ENCODE peak calls at places on chromosomes 11 and 22, in ten cellular contexts. X is left ventricle myocardium inferior, O is prostate gland, D is stomach, C is psoas muscle, K is heart left ventricle, T is right lobe of liver, A is body of pancreas, R is SK-N-SH, V is PC-3. N is an unnamed sample.

GRCh38 chr11:128373011-128373410 is 214.3 kb downstream of the ETS1 start:
- DNase-seq in X (no peak), O (no peak), D (no peak), C (no peak), K (no peak), T (no peak), A (no peak), R (no peak), V (no peak), N (no peak)

GRCh38 chr11:26806209-26806608 is 84.3 kb upstream of the SLC5A12 start:
- DNase-seq in X (no peak), O (no peak), D (no peak), C (no peak), K (no peak), T (no peak), A (no peak), R (no peak), V (no peak), N (no peak)

GRCh38 chr11:1842149-1843097 is 3.6 kb downstream of the TNNI2 start:
- DNase-seq in X (peak; percentile 78), O (no peak), D (no peak), C (peak; percentile 63), K (peak; percentile 61), T (no peak), A (peak; percentile 98), R (no peak), V (no peak), N (no peak)

GRCh38 chr11:2579315-2580060 is 120.3 kb downstream of the KCNQ1OT1 start:
- DNase-seq in X (peak; percentile 13), O (no peak), D (peak; percentile 22), C (peak; percentile 9), K (peak; percentile 5), T (peak; percentile 37), A (peak; percentile 10), R (peak; percentile 56), V (no peak), N (peak; percentile 57)

GRCh38 chr11:119152043-119152442 is 3.2 kb downstream of the ABCG4 start:
- DNase-seq in X (no peak), O (no peak), D (no peak), C (no peak), K (no peak), T (no peak), A (no peak), R (no peak), V (no peak), N (no peak)

GRCh38 chr22:49753961-49754673 is 73.6 kb downstream of the BRD1 start:
- DNase-seq in X (no peak), O (no peak), D (no peak), C (no peak), K (no peak), T (no peak), A (no peak), R (peak; percentile 59), V (no peak), N (peak; percentile 55)

GRCh38 chr11:120225372-120225909 is 14.5 kb upstream of the POU2F3 start:
- DNase-seq in X (no peak), O (no peak), D (no peak), C (no peak), K (no peak), T (no peak), A (no peak), R (no peak), V (no peak), N (no peak)

GRCh38 chr11:11966354-11966741 is 42.1 kb downstream of the DKK3 start:
- DNase-seq in X (no peak), O (peak; percentile 1), D (no peak), C (no peak), K (no peak), T (no peak), A (no peak), R (no peak), V (no peak), N (no peak)

GRCh38 chr22:45818130-45819085 is 146.8 kb downstream of the ATXN10 start:
- DNase-seq in X (peak; percentile 44), O (peak; percentile 87), D (no peak), C (no peak), K (peak; percentile 44), T (peak; percentile 83), A (no peak), R (peak; percentile 44), V (no peak), N (no peak)

GRCh38 chr22:46050916-46051614 is 74.1 kb upstream of the WNT7B start:
- DNase-seq in X (peak; percentile 12), O (no peak), D (peak; percentile 21), C (no peak), K (no peak), T (peak; percentile 45), A (peak; percentile 13), R (no peak), V (no peak), N (peak; percentile 54)

GRCh38 chr22:48786679-48786996 is 1041.0 kb downstream of the BRD1 start:
- DNase-seq in X (no peak), O (no peak), D (no peak), C (no peak), K (no peak), T (no peak), A (no peak), R (no peak), V (no peak), N (no peak)

GRCh38 chr11:111665779-111666178 is 63.5 kb downstream of the SIK2 start:
- DNase-seq in X (no peak), O (no peak), D (no peak), C (no peak), K (no peak), T (no peak), A (no peak), R (no peak), V (peak; percentile 57), N (no peak)

GRCh38 chr22:35612903-35613302 is 4.2 kb downstream of the MB start:
- DNase-seq in X (peak; percentile 63), O (no peak), D (no peak), C (no peak), K (peak; percentile 74), T (no peak), A (no peak), R (no peak), V (no peak), N (no peak)

GRCh38 chr11:68214173-68215086 is 1.3 kb upstream of the KMT5B start:
- DNase-seq in X (no peak), O (no peak), D (no peak), C (peak; percentile 23), K (no peak), T (peak; percentile 58), A (peak; percentile 43), R (peak; percentile 44), V (no peak), N (peak; percentile 76)

GRCh38 chr11:78646564-78647185 is 72.0 kb upstream of the NARS2 start:
- DNase-seq in X (no peak), O (peak; percentile 69), D (peak; percentile 72), C (peak; percentile 21), K (no peak), T (peak; percentile 61), A (peak; percentile 69), R (peak; percentile 54), V (peak; percentile 97), N (no peak)

GRCh38 chr11:102727890-102728289 is 3.1 kb upstream of the MMP8 start:
- DNase-seq in X (no peak), O (no peak), D (no peak), C (no peak), K (no peak), T (no peak), A (no peak), R (no peak), V (peak; percentile 66), N (no peak)

GRCh38 chr11:102730036-102730815 is 5.5 kb upstream of the MMP8 start:
- DNase-seq in X (no peak), O (no peak), D (no peak), C (no peak), K (no peak), T (no peak), A (no peak), R (no peak), V (no peak), N (no peak)

GRCh38 chr11:102734650-102735049 is 9.9 kb upstream of the MMP8 start:
- DNase-seq in X (no peak), O (no peak), D (no peak), C (no peak), K (no peak), T (no peak), A (no peak), R (no peak), V (peak; percentile 33), N (no peak)

DNA sequence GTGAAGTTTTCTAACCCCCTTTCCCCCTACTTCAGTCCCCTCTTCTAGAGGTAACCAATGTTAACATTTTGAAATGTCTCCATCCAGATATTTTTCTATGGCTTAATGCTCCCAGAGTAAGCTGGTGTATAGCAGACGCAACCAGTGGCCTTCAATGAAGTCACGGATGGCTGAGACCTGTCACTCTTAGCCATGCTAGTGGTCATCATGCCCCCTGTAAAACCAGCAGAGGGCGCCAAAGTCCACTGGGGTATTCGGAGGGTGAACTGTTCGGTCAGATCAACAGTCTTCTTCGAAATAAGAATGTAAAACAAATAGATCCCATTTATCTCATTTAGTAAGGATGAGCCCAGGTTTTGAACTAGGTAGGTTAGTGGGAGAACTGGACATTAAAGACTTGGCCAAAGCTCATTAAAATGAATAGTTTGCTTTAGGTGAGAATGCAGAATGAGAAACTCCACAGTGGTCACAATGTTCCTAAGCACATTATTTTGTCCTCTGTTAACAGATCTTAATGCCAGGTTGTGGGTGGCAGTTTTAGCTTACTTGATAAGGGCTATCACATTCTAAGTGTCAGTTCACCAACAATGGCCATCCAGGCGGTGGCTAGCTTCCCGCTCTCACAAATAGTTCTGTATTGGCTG is 8.6 kb upstream of the MMP8 start:
- DNase-seq in X (peak; percentile 19), O (peak; percentile 30), D (peak; percentile 79), C (peak; percentile 15), K (peak; percentile 15), T (peak; percentile 71), A (peak; percentile 67), R (peak; percentile 49), V (peak; percentile 91), N (peak; percentile 79)
- TF ChIP-seq CTCF in X (peak; percentile 67), O (peak; percentile 70), D (no peak), C (peak; percentile 49), K (peak; percentile 45), T (peak; percentile 70), A (peak; percentile 66), R (peak; percentile 80), V (peak; percentile 99), N (peak; percentile 74)

GRCh38 chr22:40487663-40488249 is 117.4 kb downstream of the SGSM3 start:
- DNase-seq in X (no peak), O (no peak), D (no peak), C (no peak), K (no peak), T (no peak), A (no peak), R (peak; percentile 31), V (peak; percentile 41), N (no peak)
- H3K4me1 ChIP-seq in X (peaks cover 70% of the 10 kb centered on the region), O (peaks cover 3% of the 10 kb centered on the region), D (peaks cover 49% of the 10 kb centered on the region), C (peaks cover 57% of the 10 kb centered on the region), K (peaks cover 38% of the 10 kb centered on the region), T (peaks cover 9% of the 10 kb centered on the region), A (peaks cover 19% of the 10 kb centered on the region), R (peaks cover 24% of the 10 kb centered on the region), V (no peaks in the 10 kb centered on the region), N (peaks cover 44% of the 10 kb centered on the region)

GRCh38 chr22:17303441-17303839 is 65.8 kb upstream of the CECR2 start:
- DNase-seq in X (no peak), O (no peak), D (peak; percentile 13), C (no peak), K (no peak), T (no peak), A (no peak), R (no peak), V (no peak), N (no peak)
- H3K4me3 ChIP-seq in X (no peak overlapping the region), O (no peak overlapping the region), D (no peak overlapping the region), C (no peak overlapping the region), K (no peak overlapping the region), T (no peak overlapping the region), A (no peak overlapping the region), R (no peak overlapping the region), V (no peak overlapping the region), N (no peak overlapping the region)

GRCh38 chr11:104332110-104332509 is 168.2 kb upstream of the PDGFD start:
- DNase-seq in X (no peak), O (no peak), D (peak; percentile 32), C (no peak), K (no peak), T (no peak), A (peak; percentile 17), R (no peak), V (peak; percentile 52), N (no peak)
- TF ChIP-seq CTCF in X (no peak), O (no peak), D (no peak), C (no peak), K (no peak), T (no peak), A (no peak), R (peak; percentile 43), V (peak; percentile 79), N (no peak)